ENCODE peak calls at places on chromosomes 16 and 17, in six cellular contexts. One of them, this sample, is unnamed.

GRCh38 chr16:89373355-89374110 is 116.8 kb downstream of the ANKRD11 start:
- DNase-seq in GM12878: no peak
- DNase-seq in IMR-90: peak; percentile 55
- DNase-seq in HepG2: no peak
- DNase-seq in H1: no peak
- DNase-seq in SK-N-SH: no peak
- DNase-seq in this sample: no peak

GRCh38 chr17:55959756-55960155 is 193.5 kb upstream of the ANKFN1 start:
- DNase-seq in GM12878: no peak
- DNase-seq in IMR-90: no peak
- DNase-seq in HepG2: no peak
- DNase-seq in H1: no peak
- DNase-seq in SK-N-SH: no peak
- DNase-seq in this sample: no peak

GRCh38 chr16:82638095-82638798 is 11.5 kb downstream of the CDH13 start:
- DNase-seq in GM12878: no peak
- DNase-seq in IMR-90: peak; percentile 95
- DNase-seq in HepG2: no peak
- DNase-seq in H1: no peak
- DNase-seq in SK-N-SH: no peak
- DNase-seq in this sample: no peak

GRCh38 chr16:87661561-87661960 is 59.3 kb downstream of the JPH3 start:
- DNase-seq in GM12878: no peak
- DNase-seq in IMR-90: peak; percentile 43
- DNase-seq in HepG2: peak; percentile 44
- DNase-seq in H1: peak; percentile 91
- DNase-seq in SK-N-SH: no peak
- DNase-seq in this sample: peak; percentile 74

GRCh38 chr17:80237386-80237785 is 17.2 kb downstream of the SLC26A11 start:
- DNase-seq in GM12878: no peak
- DNase-seq in IMR-90: no peak
- DNase-seq in HepG2: no peak
- DNase-seq in H1: no peak
- DNase-seq in SK-N-SH: no peak
- DNase-seq in this sample: no peak

GRCh38 chr17:78361227-78361683 is 1.4 kb upstream of the SOCS3 start:
- DNase-seq in GM12878: no peak
- DNase-seq in IMR-90: no peak
- DNase-seq in HepG2: no peak
- DNase-seq in H1: no peak
- DNase-seq in SK-N-SH: peak; percentile 63
- DNase-seq in this sample: peak; percentile 32

GRCh38 chr17:4955091-4955490 is 4.2 kb downstream of the ENO3 start:
- DNase-seq in GM12878: no peak
- DNase-seq in IMR-90: no peak
- DNase-seq in HepG2: no peak
- DNase-seq in H1: no peak
- DNase-seq in SK-N-SH: no peak
- DNase-seq in this sample: no peak

GRCh38 chr17:34620458-34620857 is 41.1 kb downstream of the TMEM132E start:
- DNase-seq in GM12878: no peak
- DNase-seq in IMR-90: no peak
- DNase-seq in HepG2: no peak
- DNase-seq in H1: no peak
- DNase-seq in SK-N-SH: peak; percentile 61
- DNase-seq in this sample: no peak

GRCh38 chr17:79991924-79992656 is 43.6 kb downstream of the TBC1D16 start:
- DNase-seq in GM12878: no peak
- DNase-seq in IMR-90: peak; percentile 38
- DNase-seq in HepG2: peak; percentile 91
- DNase-seq in H1: no peak
- DNase-seq in SK-N-SH: no peak
- DNase-seq in this sample: no peak

GRCh38 chr17:59388070-59388556 is 56.7 kb downstream of the YPEL2 start:
- DNase-seq in GM12878: no peak
- DNase-seq in IMR-90: no peak
- DNase-seq in HepG2: no peak
- DNase-seq in H1: no peak
- DNase-seq in SK-N-SH: no peak
- DNase-seq in this sample: peak; percentile 23

GRCh38 chr16:23823475-23824407 is 12.0 kb upstream of the PRKCB start:
- DNase-seq in GM12878: no peak
- DNase-seq in IMR-90: no peak
- DNase-seq in HepG2: no peak
- DNase-seq in H1: no peak
- DNase-seq in SK-N-SH: no peak
- DNase-seq in this sample: peak; percentile 78

GRCh38 chr16:72657791-72658190 is 390.1 kb downstream of the ZFHX3 start:
- DNase-seq in GM12878: peak; percentile 82
- DNase-seq in IMR-90: no peak
- DNase-seq in HepG2: no peak
- DNase-seq in H1: no peak
- DNase-seq in SK-N-SH: no peak
- DNase-seq in this sample: no peak

GRCh38 chr16:80198265-80198994 is 342.4 kb upstream of the DYNLRB2 start:
- DNase-seq in GM12878: no peak
- DNase-seq in IMR-90: peak; percentile 18
- DNase-seq in HepG2: peak; percentile 26
- DNase-seq in H1: no peak
- DNase-seq in SK-N-SH: no peak
- DNase-seq in this sample: no peak

GRCh38 chr17:13885953-13886889 is 183.1 kb upstream of the COX10 start:
- DNase-seq in GM12878: no peak
- DNase-seq in IMR-90: peak; percentile 69
- DNase-seq in HepG2: no peak
- DNase-seq in H1: no peak
- DNase-seq in SK-N-SH: no peak
- DNase-seq in this sample: no peak

GRCh38 chr17:44348234-44348987 is 3.3 kb downstream of the GRN start:
- DNase-seq in GM12878: peak; percentile 91
- DNase-seq in IMR-90: peak; percentile 57
- DNase-seq in HepG2: no peak
- DNase-seq in H1: no peak
- DNase-seq in SK-N-SH: no peak
- DNase-seq in this sample: no peak

GRCh38 chr17:32319548-32319905 is 22.4 kb downstream of the C17orf75 start:
- DNase-seq in GM12878: peak; percentile 55
- DNase-seq in IMR-90: peak; percentile 41
- DNase-seq in HepG2: peak; percentile 59
- DNase-seq in H1: peak; percentile 98
- DNase-seq in SK-N-SH: peak; percentile 89
- DNase-seq in this sample: peak; percentile 90

GRCh38 chr17:44004077-44004760 is at the start of gene NAGS:
- DNase-seq in GM12878: no peak
- DNase-seq in IMR-90: no peak
- DNase-seq in HepG2: peak; percentile 67
- DNase-seq in H1: no peak
- DNase-seq in SK-N-SH: peak; percentile 48
- DNase-seq in this sample: peak; percentile 58

GRCh38 chr17:67679721-67680120 is 38.0 kb upstream of the NOL11 start:
- DNase-seq in GM12878: no peak
- DNase-seq in IMR-90: no peak
- DNase-seq in HepG2: no peak
- DNase-seq in H1: no peak
- DNase-seq in SK-N-SH: no peak
- DNase-seq in this sample: no peak

GRCh38 chr16:59249049-59249448 is 514.9 kb upstream of the GOT2 start:
- DNase-seq in GM12878: no peak
- DNase-seq in IMR-90: no peak
- DNase-seq in HepG2: peak; percentile 10
- DNase-seq in H1: peak; percentile 52
- DNase-seq in SK-N-SH: no peak
- DNase-seq in this sample: no peak

GRCh38 chr16:22189473-22190168 is 16.5 kb upstream of the EEF2K start:
- DNase-seq in GM12878: no peak
- DNase-seq in IMR-90: peak; percentile 16
- DNase-seq in HepG2: no peak
- DNase-seq in H1: no peak
- DNase-seq in SK-N-SH: peak; percentile 55
- DNase-seq in this sample: no peak

GRCh38 chr16:4615389-4616046 is 830 bp upstream of the UBALD1 start:
- DNase-seq in GM12878: no peak
- DNase-seq in IMR-90: no peak
- DNase-seq in HepG2: no peak
- DNase-seq in H1: no peak
- DNase-seq in SK-N-SH: no peak
- DNase-seq in this sample: no peak

GRCh38 chr17:5413682-5414081 is 5.8 kb downstream of the NUP88 start:
- DNase-seq in GM12878: no peak
- DNase-seq in IMR-90: peak; percentile 93
- DNase-seq in HepG2: no peak
- DNase-seq in H1: no peak
- DNase-seq in SK-N-SH: no peak
- DNase-seq in this sample: no peak

GRCh38 chr16:11691235-11691634 is 23.0 kb downstream of the SNN start:
- DNase-seq in GM12878: no peak
- DNase-seq in IMR-90: no peak
- DNase-seq in HepG2: no peak
- DNase-seq in H1: no peak
- DNase-seq in SK-N-SH: no peak
- DNase-seq in this sample: no peak

GRCh38 chr16:67800252-67801046 is 5.9 kb downstream of the RANBP10 start:
- DNase-seq in GM12878: no peak
- DNase-seq in IMR-90: no peak
- DNase-seq in HepG2: no peak
- DNase-seq in H1: no peak
- DNase-seq in SK-N-SH: no peak
- DNase-seq in this sample: peak; percentile 64

GRCh38 chr16:67801889-67802288 is 4.5 kb downstream of the RANBP10 start:
- DNase-seq in GM12878: peak; percentile 57
- DNase-seq in IMR-90: no peak
- DNase-seq in HepG2: no peak
- DNase-seq in H1: no peak
- DNase-seq in SK-N-SH: no peak
- DNase-seq in this sample: peak; percentile 5

GRCh38 chr16:67796099-67796718 is 10.2 kb downstream of the RANBP10 start:
- DNase-seq in GM12878: no peak
- DNase-seq in IMR-90: no peak
- DNase-seq in HepG2: no peak
- DNase-seq in H1: no peak
- DNase-seq in SK-N-SH: no peak
- DNase-seq in this sample: no peak
- H4K20me1 ChIP-seq in GM12878: no peaks in the 10 kb centered on the region
- H4K20me1 ChIP-seq in IMR-90: peaks cover 29% of the 10 kb centered on the region
- H4K20me1 ChIP-seq in HepG2: peaks cover 17% of the 10 kb centered on the region
- H4K20me1 ChIP-seq in H1: peaks cover 13% of the 10 kb centered on the region
- H4K20me1 ChIP-seq in SK-N-SH: peaks cover under 1% of the 10 kb centered on the region
- H4K20me1 ChIP-seq in this sample: peaks cover 6% of the 10 kb centered on the region

GRCh38 chr17:48215583-48216139 is 108.1 kb downstream of the SNX11 start:
- DNase-seq in GM12878: no peak
- DNase-seq in IMR-90: peak; percentile 28
- DNase-seq in HepG2: peak; percentile 8
- DNase-seq in H1: peak; percentile 47
- DNase-seq in SK-N-SH: peak; percentile 26
- DNase-seq in this sample: peak; percentile 58
- TF ChIP-seq RFX5 in GM12878: no peak
- TF ChIP-seq RFX5 in IMR-90: no peak
- TF ChIP-seq RFX5 in HepG2: no peak
- TF ChIP-seq RFX5 in H1: no peak
- TF ChIP-seq RFX5 in SK-N-SH: no peak
- TF ChIP-seq RFX5 in this sample: no peak

GRCh38 chr16:85641305-85641704 is 28.2 kb downstream of the GSE1 start:
- DNase-seq in GM12878: no peak
- DNase-seq in IMR-90: no peak
- DNase-seq in HepG2: no peak
- DNase-seq in H1: no peak
- DNase-seq in SK-N-SH: no peak
- DNase-seq in this sample: no peak
- H4K20me1 ChIP-seq in GM12878: peaks cover 3% of the 10 kb centered on the region
- H4K20me1 ChIP-seq in IMR-90: peaks cover 90% of the 10 kb centered on the region
- H4K20me1 ChIP-seq in HepG2: peaks cover 93% of the 10 kb centered on the region
- H4K20me1 ChIP-seq in H1: peaks cover 58% of the 10 kb centered on the region
- H4K20me1 ChIP-seq in SK-N-SH: peaks cover 98% of the 10 kb centered on the region
- H4K20me1 ChIP-seq in this sample: peaks cover 83% of the 10 kb centered on the region

GRCh38 chr16:2515180-2515803 is 1.5 kb downstream of the ATP6V0C start:
- DNase-seq in GM12878: no peak
- DNase-seq in IMR-90: no peak
- DNase-seq in HepG2: no peak
- DNase-seq in H1: no peak
- DNase-seq in SK-N-SH: no peak
- DNase-seq in this sample: no peak

GRCh38 chr16:2513405-2514332 is at the start of gene ATP6V0C:
- DNase-seq in GM12878: peak; percentile 40
- DNase-seq in IMR-90: peak; percentile 79
- DNase-seq in HepG2: peak; percentile 83
- DNase-seq in H1: peak; percentile 96
- DNase-seq in SK-N-SH: peak; percentile 97
- DNase-seq in this sample: peak; percentile 88

GRCh38 chr16:2516391-2517240 is 2.9 kb downstream of the ATP6V0C start:
- DNase-seq in GM12878: no peak
- DNase-seq in IMR-90: peak; percentile 10
- DNase-seq in HepG2: no peak
- DNase-seq in H1: no peak
- DNase-seq in SK-N-SH: no peak
- DNase-seq in this sample: no peak

GRCh38 chr16:2512920-2513404 is 790 bp upstream of the ATP6V0C start:
- DNase-seq in GM12878: no peak
- DNase-seq in IMR-90: no peak
- DNase-seq in HepG2: no peak
- DNase-seq in H1: peak; percentile 77
- DNase-seq in SK-N-SH: peak; percentile 58
- DNase-seq in this sample: peak; percentile 47

DNA sequence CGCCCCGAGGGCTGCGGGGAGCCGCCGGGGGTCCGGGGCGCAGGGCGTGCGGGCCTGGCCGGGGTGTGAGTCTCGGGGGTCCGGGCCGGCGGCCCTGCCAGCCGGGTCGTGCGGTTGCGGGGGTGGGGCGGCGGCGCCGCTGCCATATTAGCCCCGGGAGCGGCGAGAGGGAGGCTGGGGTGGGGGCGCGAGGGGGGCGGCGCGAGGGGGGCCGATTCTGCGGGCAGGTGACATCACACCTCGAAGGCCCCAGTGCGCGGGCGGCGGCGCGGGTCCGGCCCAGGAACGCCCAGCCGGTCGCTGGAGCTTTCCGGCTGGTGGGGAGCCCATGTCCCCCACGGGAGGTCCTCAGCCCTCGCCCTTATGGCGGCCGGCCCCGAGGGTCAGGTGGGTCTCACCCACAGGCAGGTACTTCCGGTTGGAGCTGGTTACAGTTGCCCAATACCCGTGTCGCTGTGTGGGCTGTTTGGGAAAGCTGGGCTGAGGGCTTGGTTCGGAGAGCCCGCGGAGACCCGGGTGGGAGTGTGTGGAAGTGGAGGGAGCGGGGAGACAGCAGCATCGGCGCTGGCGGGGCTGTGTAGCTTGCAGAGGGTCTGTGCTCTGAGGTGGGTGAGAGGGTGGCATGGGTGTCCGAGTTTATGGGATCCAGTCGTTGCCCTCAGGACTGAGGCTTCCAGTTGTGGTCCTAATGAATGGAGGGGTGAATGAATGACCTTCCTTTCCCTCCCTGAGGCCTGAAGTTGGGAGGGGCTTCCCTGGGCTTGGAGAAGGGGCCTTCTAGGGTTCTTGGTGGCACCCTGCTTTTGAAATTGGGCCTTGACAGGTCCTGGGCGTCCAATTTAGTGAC is 804 bp downstream of the ATP6V0C start:
- DNase-seq in GM12878: no peak
- DNase-seq in IMR-90: no peak
- DNase-seq in HepG2: no peak
- DNase-seq in H1: no peak
- DNase-seq in SK-N-SH: no peak
- DNase-seq in this sample: peak; percentile 80
- TF ChIP-seq RFX5 in GM12878: no peak
- TF ChIP-seq RFX5 in IMR-90: no peak
- TF ChIP-seq RFX5 in HepG2: no peak
- TF ChIP-seq RFX5 in H1: no peak
- TF ChIP-seq RFX5 in SK-N-SH: no peak
- TF ChIP-seq RFX5 in this sample: no peak

This sample was measured in K562.